ENCODE peak calls at places on chromosomes 2 and 18, in six cellular contexts. One of them, this sample, is unnamed.
A peak's percentile ranks its signal among the peaks of the same experiment; 100 is the strongest.

GRCh38 chr2:235723371-235723770 is 229.5 kb downstream of the AGAP1 start:
- DNase-seq in stomach: no peak
- DNase-seq in amygdala: no peak
- DNase-seq in choroid plexus epithelial cell: no peak
- DNase-seq in A549: no peak
- DNase-seq in HT1080: no peak
- DNase-seq in this sample: no peak

GRCh38 chr2:164625378-164625971 is 4.2 kb upstream of the GRB14 start:
- DNase-seq in A549: no peak
- DNase-seq in choroid plexus epithelial cell: peak; percentile 50
- DNase-seq in HT1080: peak; percentile 88
- DNase-seq in stomach: no peak
- DNase-seq in amygdala: no peak
- DNase-seq in this sample: no peak

GRCh38 chr2:150076281-150076680 is 411.2 kb downstream of the RND3 start:
- DNase-seq in HT1080: peak; percentile 72
- DNase-seq in stomach: no peak
- DNase-seq in amygdala: no peak
- DNase-seq in choroid plexus epithelial cell: peak; percentile 63
- DNase-seq in A549: no peak
- DNase-seq in this sample: no peak

GRCh38 chr2:43054367-43054766 is 172.0 kb downstream of the ZFP36L2 start:
- DNase-seq in choroid plexus epithelial cell: no peak
- DNase-seq in amygdala: no peak
- DNase-seq in A549: no peak
- DNase-seq in stomach: peak; percentile 68
- DNase-seq in HT1080: no peak
- DNase-seq in this sample: no peak

GRCh38 chr2:136225950-136226835 is 108.2 kb upstream of the CXCR4 start:
- DNase-seq in A549: no peak
- DNase-seq in amygdala: no peak
- DNase-seq in choroid plexus epithelial cell: no peak
- DNase-seq in stomach: no peak
- DNase-seq in HT1080: no peak
- DNase-seq in this sample: no peak

GRCh38 chr18:65706646-65707045 is 44.2 kb upstream of the CDH7 start:
- DNase-seq in choroid plexus epithelial cell: no peak
- DNase-seq in stomach: no peak
- DNase-seq in HT1080: no peak
- DNase-seq in amygdala: no peak
- DNase-seq in A549: no peak
- DNase-seq in this sample: no peak

GRCh38 chr2:144938308-144938709 is 418.4 kb upstream of the ZEB2 start:
- DNase-seq in amygdala: no peak
- DNase-seq in choroid plexus epithelial cell: peak; percentile 88
- DNase-seq in stomach: no peak
- DNase-seq in HT1080: peak; percentile 75
- DNase-seq in A549: no peak
- DNase-seq in this sample: peak; percentile 55

GRCh38 chr2:54577035-54577434 is 120.9 kb downstream of the SPTBN1 start:
- DNase-seq in amygdala: no peak
- DNase-seq in choroid plexus epithelial cell: no peak
- DNase-seq in A549: no peak
- DNase-seq in HT1080: no peak
- DNase-seq in stomach: peak; percentile 90
- DNase-seq in this sample: peak; percentile 35

GRCh38 chr2:86290596-86291327 is 46.7 kb downstream of the REEP1 start:
- DNase-seq in A549: no peak
- DNase-seq in HT1080: no peak
- DNase-seq in amygdala: no peak
- DNase-seq in choroid plexus epithelial cell: no peak
- DNase-seq in stomach: no peak
- DNase-seq in this sample: no peak

GRCh38 chr2:228181098-228182019 is at the start of gene SPHKAP:
- DNase-seq in HT1080: no peak
- DNase-seq in A549: no peak
- DNase-seq in stomach: no peak
- DNase-seq in choroid plexus epithelial cell: no peak
- DNase-seq in amygdala: no peak
- DNase-seq in this sample: no peak

GRCh38 chr2:205902041-205902898 is 183.7 kb downstream of the INO80D start:
- DNase-seq in stomach: no peak
- DNase-seq in amygdala: no peak
- DNase-seq in choroid plexus epithelial cell: peak; percentile 11
- DNase-seq in A549: no peak
- DNase-seq in HT1080: no peak
- DNase-seq in this sample: peak; percentile 21

GRCh38 chr2:100677611-100678185 is 114.9 kb downstream of the PDCL3 start:
- DNase-seq in HT1080: no peak
- DNase-seq in amygdala: no peak
- DNase-seq in A549: no peak
- DNase-seq in stomach: no peak
- DNase-seq in choroid plexus epithelial cell: no peak
- DNase-seq in this sample: no peak

GRCh38 chr2:75719616-75720015 is 8.9 kb upstream of the GCFC2 start:
- DNase-seq in stomach: no peak
- DNase-seq in choroid plexus epithelial cell: no peak
- DNase-seq in amygdala: no peak
- DNase-seq in A549: no peak
- DNase-seq in HT1080: no peak
- DNase-seq in this sample: no peak

GRCh38 chr2:106095478-106096392 is 98.4 kb downstream of the UXS1 start:
- DNase-seq in amygdala: no peak
- DNase-seq in HT1080: no peak
- DNase-seq in A549: no peak
- DNase-seq in choroid plexus epithelial cell: no peak
- DNase-seq in stomach: no peak
- DNase-seq in this sample: no peak

GRCh38 chr18:28189400-28190239 is 12.7 kb upstream of the CDH2 start:
- DNase-seq in HT1080: peak; percentile 54
- DNase-seq in amygdala: no peak
- DNase-seq in A549: no peak
- DNase-seq in choroid plexus epithelial cell: peak; percentile 95
- DNase-seq in stomach: peak; percentile 58
- DNase-seq in this sample: peak; percentile 63

GRCh38 chr18:22168360-22168921 is 948 bp upstream of the GATA6 start:
- DNase-seq in HT1080: no peak
- DNase-seq in amygdala: no peak
- DNase-seq in A549: peak; percentile 60
- DNase-seq in stomach: peak; percentile 72
- DNase-seq in choroid plexus epithelial cell: no peak
- DNase-seq in this sample: peak; percentile 33

GRCh38 chr2:73337828-73338227 is 44.5 kb upstream of the EGR4 start:
- DNase-seq in A549: no peak
- DNase-seq in HT1080: no peak
- DNase-seq in amygdala: no peak
- DNase-seq in stomach: no peak
- DNase-seq in choroid plexus epithelial cell: no peak
- DNase-seq in this sample: no peak

GRCh38 chr18:5463390-5463789 is 80.4 kb downstream of the EPB41L3 start:
- DNase-seq in HT1080: peak; percentile 48
- DNase-seq in amygdala: no peak
- DNase-seq in choroid plexus epithelial cell: peak; percentile 99
- DNase-seq in stomach: no peak
- DNase-seq in A549: no peak
- DNase-seq in this sample: no peak

GRCh38 chr2:188444106-188444835 is 152.6 kb downstream of the GULP1 start:
- DNase-seq in HT1080: no peak
- DNase-seq in A549: no peak
- DNase-seq in choroid plexus epithelial cell: peak; percentile 33
- DNase-seq in stomach: no peak
- DNase-seq in amygdala: no peak
- DNase-seq in this sample: no peak

GRCh38 chr2:45469314-45470099 is 141.6 kb downstream of the SRBD1 start:
- DNase-seq in stomach: no peak
- DNase-seq in choroid plexus epithelial cell: peak; percentile 43
- DNase-seq in A549: no peak
- DNase-seq in amygdala: no peak
- DNase-seq in HT1080: no peak
- DNase-seq in this sample: no peak

This sample was measured in A172.